ENCODE peak calls at places on chromosome 9, in nine cellular contexts. K is A172, Z is T-helper 1 cell, A is NCI-H82, H is endothelial cell, Q is dorsolateral prefrontal cortex, D is mucosa of gallbladder, M is AG04449, W is Calu3. N is an unnamed sample.

GRCh38 chr9:86202338-86202882 is 57.0 kb downstream of the C9orf153 start:
- DNase-seq in Q (no peak), M (peak), K (peak), H (peak), A (peak), Z (peak), W (peak), D (no peak), N (peak)

GRCh38 chr9:6272229-6272597 is 56.0 kb upstream of the TPD52L3 start:
- DNase-seq in Z (no peak), W (no peak), K (no peak), H (no peak), Q (no peak), M (peak), D (peak), A (no peak), N (no peak)

GRCh38 chr9:135662758-135663450 is at the start of gene LCN9:
- DNase-seq in A (no peak), Q (peak), Z (no peak), M (no peak), W (no peak), K (peak), D (no peak), H (no peak), N (no peak)

GRCh38 chr9:20620658-20621552 is 1.4 kb downstream of the MLLT3 start:
- DNase-seq in A (peak), Z (peak), K (peak), M (no peak), D (peak), Q (peak), H (peak), W (peak), N (no peak)

GRCh38 chr9:92444841-92445240 is 20.6 kb upstream of the OMD start:
- DNase-seq in W (no peak), D (no peak), Q (no peak), Z (no peak), A (peak), K (no peak), M (no peak), H (no peak), N (no peak)

GRCh38 chr9:108094676-108094993 is 605.1 kb upstream of the KLF4 start:
- DNase-seq in D (no peak), K (no peak), H (no peak), W (no peak), A (no peak), M (no peak), Q (no peak), Z (no peak), N (no peak)

GRCh38 chr9:108511200-108511756 is 344.5 kb downstream of the ACTL7B start:
- DNase-seq in M (no peak), H (no peak), W (no peak), A (no peak), Z (no peak), Q (no peak), K (no peak), D (no peak), N (peak)

GRCh38 chr9:112971415-112971814 is 40.6 kb downstream of the ZNF883 start:
- DNase-seq in K (peak), W (peak), M (no peak), D (no peak), H (peak), A (peak), Z (no peak), Q (no peak), N (no peak)

GRCh38 chr9:129776938-129777768 is 24.3 kb upstream of the PTGES start:
- DNase-seq in W (peak), M (peak), Z (peak), K (peak), Q (peak), A (no peak), H (no peak), D (peak), N (peak)

GRCh38 chr9:113463418-113464285 is at the start of gene RGS3:
- DNase-seq in Z (no peak), D (peak), W (peak), K (no peak), M (no peak), A (peak), Q (no peak), H (peak), N (no peak)

GRCh38 chr9:120377268-120378150 is 202.5 kb downstream of the CDK5RAP2 start:
- DNase-seq in A (no peak), D (no peak), M (no peak), Z (no peak), W (no peak), Q (no peak), H (no peak), K (no peak), N (peak)

N was measured in trophoblast cell.